ENCODE peak calls at places on chromosomes 16 and 17, in six cellular contexts. R, Z, O, Y, P and U are unnamed samples.

GRCh38 chr17:48642843-48643696 is 16.9 kb upstream of the HOXB9 start:
- DNase-seq in R (no peak), Z (no peak), O (no peak), Y (no peak), P (no peak), U (no peak)

GRCh38 chr17:32124985-32125847 is 17.1 kb upstream of the RHOT1 start:
- DNase-seq in R (no peak), Z (no peak), O (no peak), Y (no peak), P (no peak), U (no peak)

GRCh38 chr17:46063239-46063638 is 64.2 kb downstream of the STH start:
- DNase-seq in R (no peak), Z (peak; percentile 82), O (no peak), Y (no peak), P (peak; percentile 62), U (peak; percentile 62)

GRCh38 chr17:73646409-73647305 is 2.4 kb upstream of the SDK2 start:
- DNase-seq in R (peak; percentile 44), Z (no peak), O (peak; percentile 76), Y (peak; percentile 66), P (no peak), U (peak; percentile 71)

GRCh38 chr16:50517450-50518252 is 30.5 kb upstream of the NKD1 start:
- DNase-seq in R (no peak), Z (no peak), O (peak; percentile 12), Y (no peak), P (no peak), U (no peak)

GRCh38 chr16:83980794-83981193 is 12.8 kb downstream of the NECAB2 start:
- DNase-seq in R (no peak), Z (no peak), O (no peak), Y (no peak), P (no peak), U (no peak)

GRCh38 chr16:14121135-14121534 is 50.0 kb downstream of the MRTFB start:
- DNase-seq in R (no peak), Z (no peak), O (no peak), Y (no peak), P (no peak), U (no peak)

GRCh38 chr17:57880086-57880456 is 30.2 kb upstream of the MRPS23 start:
- DNase-seq in R (no peak), Z (no peak), O (no peak), Y (no peak), P (peak; percentile 37), U (no peak)

GRCh38 chr17:73393962-73394361 is 82.2 kb upstream of the CDC42EP4 start:
- DNase-seq in R (no peak), Z (peak; percentile 13), O (peak; percentile 55), Y (no peak), P (no peak), U (peak; percentile 58)

GRCh38 chr17:55440391-55440790 is 18.8 kb upstream of the MMD start:
- DNase-seq in R (no peak), Z (no peak), O (no peak), Y (no peak), P (no peak), U (no peak)

GRCh38 chr17:296906-297690 is 55.5 kb downstream of the RPH3AL start:
- DNase-seq in R (no peak), Z (no peak), O (no peak), Y (no peak), P (no peak), U (no peak)

GRCh38 chr17:57946798-57947358 is 8.3 kb downstream of the CUEDC1 start:
- DNase-seq in R (no peak), Z (peak; percentile 78), O (no peak), Y (no peak), P (peak; percentile 29), U (no peak)

GRCh38 chr17:17537311-17538099 is 41.3 kb upstream of the RASD1 start:
- DNase-seq in R (no peak), Z (peak; percentile 37), O (no peak), Y (no peak), P (no peak), U (no peak)

GRCh38 chr17:61397086-61397842 is 2.4 kb upstream of the TBX2 start:
- DNase-seq in R (no peak), Z (peak; percentile 72), O (peak; percentile 75), Y (peak; percentile 59), P (no peak), U (peak; percentile 65)

DNA sequence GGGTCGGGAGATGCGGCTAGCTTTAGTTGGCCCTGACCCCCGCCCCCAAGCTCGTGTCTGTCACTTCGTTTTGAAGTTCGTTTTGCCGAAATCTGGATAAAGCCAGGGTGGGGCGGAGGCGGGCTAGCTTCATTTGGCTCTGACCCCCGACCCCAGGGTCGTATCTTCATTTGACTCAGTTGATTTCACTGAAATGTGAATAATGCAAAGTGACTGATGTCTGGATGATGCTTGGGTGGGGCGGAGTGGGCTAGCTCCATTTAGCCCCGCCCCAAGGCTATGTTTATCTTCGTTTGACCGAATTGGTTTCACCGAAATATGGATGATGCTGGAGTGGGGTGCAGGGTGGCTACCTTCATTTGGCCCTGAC is 667 bp downstream of the PSMD7 start:
- DNase-seq in R (no peak), Z (peak; percentile 19), O (no peak), Y (no peak), P (no peak), U (peak; percentile 35)
- H3K23ac ChIP-seq in R (peak overlapping the region; percentile 99), Z (peak overlapping the region; percentile 98), O (no peak overlapping the region), Y (no peak overlapping the region), P (no peak overlapping the region), U (no peak overlapping the region)

GRCh38 chr16:29972500-29972899 is 1.2 kb upstream of the TAOK2 start:
- DNase-seq in R (no peak), Z (no peak), O (no peak), Y (no peak), P (no peak), U (no peak)

GRCh38 chr16:29973384-29974246 is at the start of gene TAOK2:
- DNase-seq in R (peak; percentile 100), Z (peak; percentile 99), O (peak; percentile 100), Y (peak; percentile 99), P (peak; percentile 100), U (peak; percentile 100)

GRCh38 chr16:29971304-29971703 is 2.4 kb upstream of the TAOK2 start:
- DNase-seq in R (no peak), Z (no peak), O (no peak), Y (no peak), P (no peak), U (no peak)

GRCh38 chr16:29974291-29975133 is 844 bp downstream of the TAOK2 start:
- DNase-seq in R (no peak), Z (peak; percentile 12), O (no peak), Y (no peak), P (no peak), U (no peak)

GRCh38 chr16:29972992-29973383 is 680 bp upstream of the TAOK2 start:
- DNase-seq in R (no peak), Z (no peak), O (no peak), Y (no peak), P (no peak), U (no peak)
- H2BK120ac ChIP-seq in R (no peak overlapping the region), Z (no peak overlapping the region), O (no peak overlapping the region), Y (no peak overlapping the region), P (no peak overlapping the region), U (no peak overlapping the region)

GRCh38 chr17:9672691-9673090 is 27.4 kb downstream of the USP43 start:
- DNase-seq in R (no peak), Z (no peak), O (no peak), Y (no peak), P (peak; percentile 100), U (no peak)
- H3K4ac ChIP-seq in R (no peak overlapping the region), Z (no peak overlapping the region), O (no peak overlapping the region), Y (no peak overlapping the region), P (no peak overlapping the region), U (no peak overlapping the region)

GRCh38 chr17:2420131-2420530 is 19.3 kb upstream of the MNT start:
- DNase-seq in R (no peak), Z (no peak), O (no peak), Y (no peak), P (no peak), U (no peak)
- H3K23ac ChIP-seq in R (no peak overlapping the region), Z (no peak overlapping the region), O (no peak overlapping the region), Y (no peak overlapping the region), P (no peak overlapping the region), U (no peak overlapping the region)

DNA sequence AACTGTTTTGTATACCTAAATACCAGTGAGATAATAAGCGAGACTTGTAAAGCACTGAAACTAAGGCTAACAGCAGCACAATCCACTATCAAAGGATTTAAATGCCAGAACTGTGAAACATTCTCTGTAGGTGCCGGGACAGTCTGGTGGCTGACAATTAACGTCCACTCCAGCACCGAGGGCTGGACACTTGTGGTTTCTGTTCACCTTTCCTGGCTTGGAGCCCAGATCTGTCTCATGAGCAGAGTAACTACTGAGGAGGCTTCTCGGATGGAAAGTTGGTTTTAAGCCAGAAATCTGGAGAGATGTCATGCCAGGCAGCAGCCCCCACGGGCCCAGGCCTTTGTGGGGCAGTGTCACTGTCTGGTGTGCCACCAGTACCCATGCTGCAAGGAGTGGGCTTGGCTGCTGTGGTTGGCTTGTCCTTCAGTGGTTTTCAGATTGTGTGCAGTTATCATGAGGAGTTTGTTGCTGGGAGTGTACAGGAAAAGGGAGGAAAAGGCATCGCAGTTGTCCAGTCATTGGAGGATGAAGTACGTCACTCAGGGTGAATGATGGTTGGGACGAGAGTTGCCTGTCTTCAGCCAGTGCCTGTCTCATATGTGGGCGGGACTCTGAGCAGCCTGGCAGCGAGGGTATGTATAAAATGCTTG is 35.5 kb downstream of the UBN1 start:
- DNase-seq in R (no peak), Z (peak; percentile 80), O (no peak), Y (no peak), P (no peak), U (no peak)
- H2BK120ac ChIP-seq in R (no peak overlapping the region), Z (no peak overlapping the region), O (no peak overlapping the region), Y (no peak overlapping the region), P (no peak overlapping the region), U (no peak overlapping the region)

GRCh38 chr17:28644782-28645575 is at the start of gene BLTP2:
- DNase-seq in R (peak; percentile 88), Z (peak; percentile 92), O (peak; percentile 98), Y (peak; percentile 91), P (peak; percentile 96), U (peak; percentile 96)
- H3K4ac ChIP-seq in R (no peak within 1 kb of the TSS), Z (peak within 1 kb of the TSS; percentile 78), O (no peak within 1 kb of the TSS), Y (peak within 1 kb of the TSS; percentile 65), P (peak within 1 kb of the TSS; percentile 65), U (peak within 1 kb of the TSS; percentile 92)

GRCh38 chr17:45016237-45016636 is 35.2 kb downstream of the DCAKD start:
- DNase-seq in R (no peak), Z (no peak), O (no peak), Y (no peak), P (no peak), U (no peak)

GRCh38 chr17:45016823-45017222 is 34.6 kb downstream of the DCAKD start:
- DNase-seq in R (no peak), Z (no peak), O (peak; percentile 81), Y (no peak), P (no peak), U (peak; percentile 79)

GRCh38 chr17:45019177-45019711 is 32.2 kb downstream of the DCAKD start:
- DNase-seq in R (no peak), Z (peak; percentile 34), O (no peak), Y (no peak), P (peak; percentile 37), U (no peak)

GRCh38 chr17:45020354-45021138 is 30.9 kb downstream of the DCAKD start:
- DNase-seq in R (no peak), Z (peak; percentile 22), O (peak; percentile 72), Y (peak; percentile 69), P (no peak), U (peak; percentile 57)

GRCh38 chr17:45018514-45019176 is 32.8 kb downstream of the DCAKD start:
- DNase-seq in R (no peak), Z (peak; percentile 11), O (no peak), Y (no peak), P (no peak), U (no peak)
- H3K23ac ChIP-seq in R (no peak overlapping the region), Z (peak overlapping the region; percentile 95), O (no peak overlapping the region), Y (no peak overlapping the region), P (no peak overlapping the region), U (no peak overlapping the region)